ENCODE peak calls at places on chromosomes 11 and 22, in four cellular contexts. One of them, this sample, is unnamed.

GRCh38 chr11:66154109-66154508 is 84.0 kb downstream of the PACS1 start:
- DNase-seq in NCI-H1092 treated with DMSO at 0.1 percent for 48 hours: no peak
- DNase-seq in activated CD4-positive, alpha-beta memory T cell treated with anti-CD3 and anti-CD28 coated beads for 36 hours: no peak
- DNase-seq in Ammon's horn: no peak
- DNase-seq in this sample: no peak

GRCh38 chr22:38347944-38348750 is 30.9 kb upstream of the CSNK1E start:
- DNase-seq in NCI-H1092 treated with DMSO at 0.1 percent for 48 hours: no peak
- DNase-seq in activated CD4-positive, alpha-beta memory T cell treated with anti-CD3 and anti-CD28 coated beads for 36 hours: peak
- DNase-seq in Ammon's horn: no peak
- DNase-seq in this sample: no peak

GRCh38 chr11:119470316-119471266 is 47.6 kb upstream of the THY1 start:
- DNase-seq in NCI-H1092 treated with DMSO at 0.1 percent for 48 hours: no peak
- DNase-seq in activated CD4-positive, alpha-beta memory T cell treated with anti-CD3 and anti-CD28 coated beads for 36 hours: no peak
- DNase-seq in Ammon's horn: no peak
- DNase-seq in this sample: no peak

GRCh38 chr11:2516276-2517015 is 71.6 kb downstream of the KCNQ1 start:
- DNase-seq in NCI-H1092 treated with DMSO at 0.1 percent for 48 hours: no peak
- DNase-seq in activated CD4-positive, alpha-beta memory T cell treated with anti-CD3 and anti-CD28 coated beads for 36 hours: peak
- DNase-seq in Ammon's horn: no peak
- DNase-seq in this sample: no peak

GRCh38 chr11:81975261-81975900 is 758.3 kb downstream of the FAM181B start:
- DNase-seq in NCI-H1092 treated with DMSO at 0.1 percent for 48 hours: no peak
- DNase-seq in activated CD4-positive, alpha-beta memory T cell treated with anti-CD3 and anti-CD28 coated beads for 36 hours: no peak
- DNase-seq in Ammon's horn: no peak
- DNase-seq in this sample: no peak

GRCh38 chr11:15229069-15229468 is 114.3 kb downstream of the INSC start:
- DNase-seq in NCI-H1092 treated with DMSO at 0.1 percent for 48 hours: no peak
- DNase-seq in activated CD4-positive, alpha-beta memory T cell treated with anti-CD3 and anti-CD28 coated beads for 36 hours: no peak
- DNase-seq in Ammon's horn: no peak
- DNase-seq in this sample: no peak

GRCh38 chr11:126500981-126501380 is 145.5 kb downstream of the ST3GAL4 start:
- DNase-seq in NCI-H1092 treated with DMSO at 0.1 percent for 48 hours: no peak
- DNase-seq in activated CD4-positive, alpha-beta memory T cell treated with anti-CD3 and anti-CD28 coated beads for 36 hours: no peak
- DNase-seq in Ammon's horn: no peak
- DNase-seq in this sample: no peak

GRCh38 chr22:27370281-27370680 is 431.3 kb downstream of the MN1 start:
- DNase-seq in NCI-H1092 treated with DMSO at 0.1 percent for 48 hours: no peak
- DNase-seq in activated CD4-positive, alpha-beta memory T cell treated with anti-CD3 and anti-CD28 coated beads for 36 hours: peak
- DNase-seq in Ammon's horn: no peak
- DNase-seq in this sample: no peak

GRCh38 chr11:122696662-122697061 is 41.1 kb downstream of the UBASH3B start:
- DNase-seq in NCI-H1092 treated with DMSO at 0.1 percent for 48 hours: no peak
- DNase-seq in activated CD4-positive, alpha-beta memory T cell treated with anti-CD3 and anti-CD28 coated beads for 36 hours: peak
- DNase-seq in Ammon's horn: no peak
- DNase-seq in this sample: no peak

GRCh38 chr11:123212406-123212805 is 17.4 kb upstream of the CLMP start:
- DNase-seq in NCI-H1092 treated with DMSO at 0.1 percent for 48 hours: no peak
- DNase-seq in activated CD4-positive, alpha-beta memory T cell treated with anti-CD3 and anti-CD28 coated beads for 36 hours: no peak
- DNase-seq in Ammon's horn: no peak
- DNase-seq in this sample: no peak

GRCh38 chr11:40337118-40337517 is 1122.3 kb downstream of the LRRC4C start:
- DNase-seq in NCI-H1092 treated with DMSO at 0.1 percent for 48 hours: no peak
- DNase-seq in activated CD4-positive, alpha-beta memory T cell treated with anti-CD3 and anti-CD28 coated beads for 36 hours: no peak
- DNase-seq in Ammon's horn: no peak
- DNase-seq in this sample: no peak

GRCh38 chr11:64235427-64236161 is 1.2 kb downstream of the VEGFB start:
- DNase-seq in NCI-H1092 treated with DMSO at 0.1 percent for 48 hours: no peak
- DNase-seq in activated CD4-positive, alpha-beta memory T cell treated with anti-CD3 and anti-CD28 coated beads for 36 hours: no peak
- DNase-seq in Ammon's horn: no peak
- DNase-seq in this sample: no peak